ENCODE peak calls at places on chromosomes 5 and 9, in six cellular contexts. O is mesendoderm, L is left lung, Z is PC-3, X is endothelial cell of umbilical vein, Y is right atrium auricular region. M is an unnamed sample. For H3K27me3, the result is how much of the 10 kb centered on the place peaks cover.

GRCh38 chr9:128408963-128409431 is 11.7 kb upstream of the CERCAM start:
- DNase-seq in O (no peak), L (no peak), Z (no peak), X (no peak), Y (no peak), M (no peak)

GRCh38 chr9:97394881-97395280 is 17.0 kb upstream of the TDRD7 start:
- DNase-seq in O (no peak), L (no peak), Z (no peak), X (no peak), Y (no peak), M (no peak)

GRCh38 chr5:130797303-130797702 is 367.8 kb downstream of the HINT1 start:
- DNase-seq in O (no peak), L (no peak), Z (no peak), X (no peak), Y (no peak), M (no peak)

GRCh38 chr9:7813030-7813429 is 13.5 kb upstream of the DMAC1 start:
- DNase-seq in O (no peak), L (no peak), Z (no peak), X (no peak), Y (no peak), M (no peak)

GRCh38 chr5:159097461-159098284 is 2.0 kb downstream of the EBF1 start:
- DNase-seq in O (peak), L (no peak), Z (no peak), X (no peak), Y (no peak), M (no peak)

GRCh38 chr5:45262061-45262590 is 434.1 kb downstream of the HCN1 start:
- DNase-seq in O (no peak), L (no peak), Z (no peak), X (no peak), Y (no peak), M (no peak)

GRCh38 chr9:111349766-111350165 is 19.7 kb upstream of the OR2K2 start:
- DNase-seq in O (no peak), L (no peak), Z (peak), X (no peak), Y (no peak), M (no peak)

GRCh38 chr5:62603934-62604333 is 25.3 kb downstream of the LRRC70 start:
- DNase-seq in O (no peak), L (no peak), Z (peak), X (no peak), Y (no peak), M (no peak)

GRCh38 chr5:171409164-171410136 is 10.0 kb upstream of the FGF18 start:
- DNase-seq in O (no peak), L (no peak), Z (no peak), X (no peak), Y (no peak), M (no peak)

GRCh38 chr9:124694394-124695279 is 76.5 kb downstream of the NR6A1 start:
- DNase-seq in O (no peak), L (no peak), Z (no peak), X (no peak), Y (no peak), M (no peak)

GRCh38 chr9:132041825-132042224 is 37.8 kb downstream of the MED27 start:
- DNase-seq in O (no peak), L (no peak), Z (no peak), X (no peak), Y (no peak), M (no peak)

GRCh38 chr5:172858990-172859811 is 25.1 kb downstream of the ERGIC1 start:
- DNase-seq in O (no peak), L (no peak), Z (peak), X (peak), Y (peak), M (peak)

GRCh38 chr5:129361441-129362025 is 98.6 kb upstream of the ADAMTS19 start:
- DNase-seq in O (peak), L (no peak), Z (peak), X (peak), Y (no peak), M (no peak)

GRCh38 chr9:79980440-79980839 is 408.7 kb downstream of the TLE4 start:
- DNase-seq in O (no peak), L (no peak), Z (no peak), X (no peak), Y (no peak), M (no peak)

GRCh38 chr5:39501403-39501802 is 76.6 kb upstream of the DAB2 start:
- DNase-seq in O (no peak), L (no peak), Z (peak), X (peak), Y (no peak), M (peak)

GRCh38 chr9:7510209-7510608 is 289.4 kb downstream of the DMAC1 start:
- DNase-seq in O (no peak), L (no peak), Z (no peak), X (no peak), Y (no peak), M (no peak)

GRCh38 chr5:168364151-168364661 is 72.8 kb downstream of the WWC1 start:
- DNase-seq in O (peak), L (no peak), Z (peak), X (no peak), Y (no peak), M (peak)

GRCh38 chr5:107455111-107455544 is 215.6 kb downstream of the EFNA5 start:
- DNase-seq in O (peak), L (no peak), Z (peak), X (no peak), Y (no peak), M (no peak)

GRCh38 chr9:131960805-131961495 is 118.7 kb downstream of the MED27 start:
- DNase-seq in O (no peak), L (no peak), Z (no peak), X (no peak), Y (no peak), M (no peak)

GRCh38 chr9:21830589-21830988 is 28.2 kb downstream of the MTAP start:
- DNase-seq in O (no peak), L (no peak), Z (peak), X (no peak), Y (no peak), M (no peak)

GRCh38 chr5:149667084-149667826 is 62.9 kb upstream of the PPARGC1B start:
- DNase-seq in O (peak), L (no peak), Z (peak), X (peak), Y (no peak), M (no peak)

GRCh38 chr5:36239370-36240293 is 2.1 kb downstream of the NADK2 start:
- DNase-seq in O (no peak), L (no peak), Z (peak), X (no peak), Y (no peak), M (no peak)
- H3K4me3 ChIP-seq in O (no peak), L (peak), Z (peak), X (no peak), Y (no peak), M (peak)

DNA sequence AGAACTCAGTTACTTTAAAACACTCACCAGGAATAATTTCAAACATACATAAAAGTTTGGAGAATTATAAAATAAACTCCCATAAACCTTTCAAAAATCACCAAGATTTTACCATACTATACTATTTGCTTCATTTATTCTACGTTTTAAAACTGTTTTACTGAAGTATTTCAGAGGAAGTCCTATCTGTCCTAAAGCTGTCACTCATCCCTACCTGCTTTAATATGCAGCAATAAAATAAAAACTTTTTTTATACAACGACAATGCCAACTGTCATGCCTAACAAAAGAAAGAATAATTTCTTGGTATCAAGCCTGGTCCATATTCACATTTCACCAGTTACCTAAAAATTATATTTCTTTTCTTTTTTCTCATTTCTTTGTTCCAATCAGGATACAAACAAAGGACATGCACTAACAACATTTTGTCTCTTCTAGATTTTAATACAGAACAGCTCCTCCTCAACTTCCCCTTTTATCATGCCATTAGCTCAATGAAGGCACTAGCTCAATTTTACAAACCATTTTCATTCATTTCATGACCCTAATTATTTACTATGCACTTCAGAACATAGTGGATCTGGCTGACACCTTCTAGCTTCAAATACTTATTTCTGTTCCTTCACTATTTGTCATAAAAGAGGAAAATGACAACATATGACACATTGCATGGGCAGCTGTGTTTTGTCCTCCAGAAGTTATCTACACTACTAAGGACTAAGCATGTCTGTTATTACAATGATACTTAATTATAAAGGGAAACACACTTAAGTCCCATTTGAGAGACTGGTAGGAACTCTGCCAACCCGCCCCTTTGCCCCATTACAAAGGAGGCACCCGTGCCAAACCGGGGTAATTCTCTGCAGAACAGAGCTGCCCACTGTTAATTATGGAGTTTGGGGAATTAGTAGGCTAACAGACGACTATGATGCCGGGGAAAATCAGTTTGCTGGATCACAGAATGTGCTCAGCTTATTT is 135.1 kb downstream of the GNAQ start:
- DNase-seq in O (no peak), L (no peak), Z (no peak), X (peak), Y (no peak), M (no peak)
- H3K27me3 ChIP-seq in O (under half), L (under half), Z (under half), X (under half), Y (under half), M (under half)

DNA sequence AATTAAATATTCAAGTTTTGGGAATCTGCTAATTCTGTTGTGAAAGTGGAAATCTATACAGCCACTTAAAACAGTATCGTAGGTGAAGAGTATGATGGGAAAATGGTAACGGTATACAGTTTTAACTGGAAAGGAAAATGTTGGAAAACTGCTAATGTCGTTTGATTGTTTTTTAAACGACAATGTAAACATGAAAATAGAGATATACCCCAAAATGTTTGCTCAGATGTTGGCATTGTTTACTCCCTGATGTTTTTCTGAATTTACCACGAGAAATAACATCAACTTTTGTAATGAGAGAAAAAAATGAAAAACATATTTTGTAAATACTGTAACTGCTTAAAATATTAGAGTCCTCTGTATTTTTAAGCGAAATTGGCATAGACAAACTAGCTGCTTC is 2.7 kb downstream of the MATR3 start:
- DNase-seq in O (no peak), L (no peak), Z (no peak), X (no peak), Y (no peak), M (no peak)
- H3K4me3 ChIP-seq in O (no peak), L (peak), Z (peak), X (peak), Y (no peak), M (peak)

GRCh38 chr9:130898552-130898852 is 1.9 kb upstream of the QRFP start:
- DNase-seq in O (no peak), L (no peak), Z (no peak), X (no peak), Y (no peak), M (no peak)
- H3K27me3 ChIP-seq in O (under half), L (under half), Z (under half), X (under half), Y (under half), M (under half)